ENCODE peak calls at places on chromosomes 6 and 20, in nine cellular contexts. J is stimulated activated CD4-positive, alpha-beta T cell treated with anti-CD3 and anti-CD28 coated beads, Interleukin-4, amount 100 ng/mL, for 24 hours; T is NCI-H146; L is NCI-H1417; X is SHP77; Y is fibroblast of the conjunctiva; A is GM04503; E is WERI-Rb-1; D is stimulated activated CD8-positive, alpha-beta memory T cell treated with anti-CD3 and anti-CD28 coated beads, Interleukin-4, amount 100 ng/mL, for 24 hours. P is an unnamed sample.

GRCh38 chr6:146359123-146359522 is 184.5 kb upstream of the RAB32 start:
- DNase-seq in Y (no peak), A (peak), L (no peak), E (no peak), X (no peak), T (no peak), J (no peak), D (no peak), P (no peak)

GRCh38 chr6:163189609-163190008 is 224.9 kb upstream of the QKI start:
- DNase-seq in E (no peak), X (no peak), D (no peak), A (no peak), L (no peak), T (no peak), Y (no peak), J (no peak), P (no peak)

GRCh38 chr6:63805808-63806572 is 170.4 kb downstream of the PHF3 start:
- DNase-seq in T (no peak), J (no peak), A (peak), E (no peak), Y (peak), X (no peak), L (peak), D (no peak), P (no peak)

GRCh38 chr20:36574278-36575065 is 1.1 kb downstream of the TGIF2 start:
- DNase-seq in X (no peak), E (peak), J (peak), A (no peak), D (peak), Y (no peak), T (peak), L (peak), P (no peak)

GRCh38 chr20:2692036-2692885 is at the start of gene EBF4:
- DNase-seq in J (no peak), T (peak), A (no peak), L (peak), D (no peak), X (no peak), E (peak), Y (no peak), P (no peak)

GRCh38 chr6:100464910-100465700 is at the start of gene SIM1:
- DNase-seq in A (peak), T (no peak), X (no peak), D (no peak), L (peak), E (peak), Y (peak), J (no peak), P (no peak)

GRCh38 chr6:30344191-30344867 is 627 bp upstream of the RPP21 start:
- DNase-seq in E (no peak), J (no peak), L (no peak), A (no peak), X (no peak), T (no peak), Y (no peak), D (no peak), P (no peak)

GRCh38 chr20:45247860-45248259 is 6.5 kb downstream of the SLPI start:
- DNase-seq in E (no peak), A (no peak), X (no peak), T (no peak), D (no peak), J (no peak), L (peak), Y (no peak), P (no peak)

GRCh38 chr20:51003776-51004175 is 19.1 kb downstream of the KCNG1 start:
- DNase-seq in L (no peak), X (no peak), T (no peak), A (no peak), J (no peak), E (no peak), D (no peak), Y (no peak), P (no peak)

GRCh38 chr6:16511723-16512584 is 249.3 kb downstream of the ATXN1 start:
- DNase-seq in A (no peak), L (peak), T (peak), D (peak), E (no peak), Y (no peak), J (peak), X (no peak), P (no peak)

GRCh38 chr20:5168582-5169396 is 42.0 kb downstream of the CDS2 start:
- DNase-seq in A (no peak), Y (no peak), L (peak), X (no peak), D (no peak), T (peak), E (no peak), J (no peak), P (no peak)

GRCh38 chr6:79649016-79649415 is 17.9 kb downstream of the SH3BGRL2 start:
- DNase-seq in D (no peak), X (no peak), E (no peak), J (no peak), A (no peak), L (no peak), T (no peak), Y (no peak), P (no peak)

GRCh38 chr20:57190536-57191265 is 75.7 kb downstream of the BMP7 start:
- DNase-seq in T (no peak), E (no peak), J (no peak), Y (no peak), X (no peak), D (no peak), A (peak), L (no peak), P (no peak)

GRCh38 chr6:140566706-140567330 is 1192.4 kb upstream of the CITED2 start:
- DNase-seq in D (no peak), A (no peak), E (no peak), Y (peak), X (no peak), J (no peak), L (peak), T (no peak), P (no peak)

GRCh38 chr20:53914091-53914860 is 156.1 kb downstream of the BCAS1 start:
- DNase-seq in J (no peak), A (no peak), L (no peak), T (no peak), Y (no peak), X (no peak), E (no peak), D (no peak), P (no peak)

GRCh38 chr20:38833857-38834164 is 28.3 kb downstream of the PPP1R16B start:
- DNase-seq in D (no peak), A (no peak), T (no peak), X (no peak), Y (no peak), L (no peak), J (no peak), E (no peak), P (no peak)

GRCh38 chr6:40947876-40948514 is 91.0 kb downstream of the UNC5CL start:
- DNase-seq in T (no peak), L (no peak), Y (peak), E (no peak), A (peak), X (no peak), D (no peak), J (no peak), P (no peak)

GRCh38 chr6:137486388-137486787 is 7.8 kb downstream of the OLIG3 start:
- DNase-seq in J (no peak), T (no peak), D (no peak), A (no peak), E (no peak), Y (no peak), X (no peak), L (peak), P (no peak)

GRCh38 chr6:132623446-132623845 is 629 bp downstream of the TAAR2 start:
- DNase-seq in L (no peak), A (no peak), J (no peak), Y (no peak), E (no peak), T (no peak), X (no peak), D (no peak), P (no peak)

GRCh38 chr6:107957165-107957908 is 671 bp downstream of the SEC63 start:
- DNase-seq in A (no peak), Y (peak), L (peak), D (peak), E (peak), T (peak), J (peak), X (peak), P (peak)

GRCh38 chr20:23013429-23013828 is 21.7 kb upstream of the SSTR4 start:
- DNase-seq in J (no peak), L (peak), X (no peak), A (no peak), Y (no peak), E (no peak), T (no peak), D (no peak), P (no peak)

GRCh38 chr6:41469951-41470340 is 76.2 kb upstream of the FOXP4 start:
- DNase-seq in D (no peak), A (no peak), Y (no peak), X (no peak), E (no peak), J (no peak), T (peak), L (no peak), P (no peak)

GRCh38 chr6:148851683-148852556 is 105.1 kb downstream of the UST start:
- DNase-seq in T (no peak), D (no peak), J (no peak), A (no peak), X (no peak), L (no peak), E (peak), Y (no peak), P (no peak)

GRCh38 chr6:678515-678914 is 14.4 kb downstream of the EXOC2 start:
- DNase-seq in J (no peak), D (no peak), T (no peak), Y (no peak), L (no peak), A (no peak), E (no peak), X (no peak), P (no peak)

GRCh38 chr6:146598785-146599405 is at the start of gene ADGB:
- DNase-seq in Y (peak), E (no peak), A (peak), J (no peak), T (peak), L (peak), X (peak), D (no peak), P (no peak)

GRCh38 chr20:47191074-47191673 is 165.3 kb downstream of the ZMYND8 start:
- DNase-seq in L (no peak), Y (no peak), D (no peak), T (no peak), J (no peak), A (no peak), X (no peak), E (no peak), P (no peak)

GRCh38 chr6:106162926-106163325 is 76.8 kb downstream of the PRDM1 start:
- DNase-seq in Y (no peak), J (no peak), A (peak), X (no peak), E (no peak), T (no peak), L (no peak), D (no peak), P (no peak)

GRCh38 chr6:125245109-125245508 is 56.7 kb downstream of the HDDC2 start:
- DNase-seq in T (no peak), Y (no peak), D (no peak), J (no peak), E (no peak), L (no peak), X (no peak), A (no peak), P (no peak)